ENCODE peak calls at places on chromosomes 2 and 18, in six cellular contexts. X is stimulated activated CD8-positive, alpha-beta memory T cell treated with anti-CD3 and anti-CD28 coated beads, Interleukin-4, amount 100 ng/mL, for 1 hour; O is NCI-H510A treated with DMSO at 0.1 percent for 48 hours; P is neural crest cell; A is cardiac fibroblast; Y is suprapubic skin. B is an unnamed sample.

GRCh38 chr2:23497063-23497462 is 112.1 kb downstream of the KLHL29 start:
- DNase-seq in X (no peak), O (no peak), P (no peak), A (peak; percentile 59), Y (no peak), B (no peak)

GRCh38 chr2:207239754-207240494 is 74.2 kb upstream of the KLF7 start:
- DNase-seq in X (no peak), O (peak; percentile 70), P (no peak), A (peak; percentile 59), Y (no peak), B (no peak)

GRCh38 chr2:112026509-112026908 is 28.6 kb upstream of the TMEM87B start:
- DNase-seq in X (no peak), O (peak; percentile 77), P (no peak), A (no peak), Y (no peak), B (no peak)

GRCh38 chr2:236847538-236848263 is 238.0 kb upstream of the COPS8 start:
- DNase-seq in X (no peak), O (no peak), P (no peak), A (no peak), Y (no peak), B (no peak)

GRCh38 chr2:172510582-172510981 is 45.3 kb upstream of the PDK1 start:
- DNase-seq in X (no peak), O (no peak), P (no peak), A (no peak), Y (no peak), B (no peak)

GRCh38 chr2:96960956-96961350 is 25.4 kb downstream of the FAM178B start:
- DNase-seq in X (no peak), O (no peak), P (no peak), A (no peak), Y (no peak), B (no peak)

GRCh38 chr18:8696749-8697211 is 8.6 kb upstream of the MTCL1 start:
- DNase-seq in X (peak; percentile 40), O (peak; percentile 70), P (peak; percentile 84), A (peak; percentile 69), Y (no peak), B (no peak)

GRCh38 chr2:44952143-44952805 is 10.8 kb downstream of the SIX3 start:
- DNase-seq in X (no peak), O (no peak), P (peak; percentile 74), A (peak; percentile 74), Y (no peak), B (no peak)

GRCh38 chr18:63016270-63016669 is 300.9 kb downstream of the PHLPP1 start:
- DNase-seq in X (peak; percentile 5), O (peak; percentile 76), P (peak; percentile 40), A (peak; percentile 80), Y (no peak), B (no peak)

GRCh38 chr18:25350561-25351201 is 1.3 kb downstream of the ZNF521 start:
- DNase-seq in X (no peak), O (no peak), P (peak; percentile 40), A (peak; percentile 68), Y (peak; percentile 82), B (peak; percentile 78)

GRCh38 chr2:238787507-238787906 is 60.4 kb upstream of the TWIST2 start:
- DNase-seq in X (no peak), O (no peak), P (no peak), A (no peak), Y (no peak), B (no peak)

GRCh38 chr2:125652260-125652659 is 1003.7 kb upstream of the GYPC start:
- DNase-seq in X (no peak), O (no peak), P (no peak), A (no peak), Y (no peak), B (no peak)

GRCh38 chr2:151967829-151968722 is 130.8 kb downstream of the CACNB4 start:
- DNase-seq in X (no peak), O (no peak), P (no peak), A (no peak), Y (no peak), B (no peak)

GRCh38 chr2:69816923-69817542 is 12.4 kb upstream of the GMCL1 start:
- DNase-seq in X (peak; percentile 30), O (peak; percentile 95), P (peak; percentile 59), A (peak; percentile 93), Y (peak; percentile 87), B (no peak)

GRCh38 chr2:8249769-8250168 is 432.1 kb upstream of the ID2 start:
- DNase-seq in X (no peak), O (no peak), P (no peak), A (no peak), Y (no peak), B (no peak)

GRCh38 chr18:13221821-13222220 is 3.3 kb downstream of the LDLRAD4 start:
- DNase-seq in X (no peak), O (peak; percentile 20), P (no peak), A (peak; percentile 33), Y (no peak), B (no peak)

GRCh38 chr18:2920546-2921343 is 73.9 kb downstream of the EMILIN2 start:
- DNase-seq in X (no peak), O (no peak), P (no peak), A (no peak), Y (no peak), B (no peak)

GRCh38 chr2:169018390-169018789 is 12.7 kb downstream of the ABCB11 start:
- DNase-seq in X (no peak), O (no peak), P (no peak), A (no peak), Y (no peak), B (no peak)

GRCh38 chr18:23872701-23873550 is 141.6 kb upstream of the TTC39C start:
- DNase-seq in X (peak; percentile 13), O (no peak), P (no peak), A (no peak), Y (no peak), B (no peak)

GRCh38 chr2:214630402-214631035 is 179.0 kb downstream of the BARD1 start:
- DNase-seq in X (no peak), O (no peak), P (no peak), A (no peak), Y (no peak), B (no peak)

GRCh38 chr18:79546781-79547272 is 132.8 kb upstream of the CTDP1 start:
- DNase-seq in X (no peak), O (no peak), P (no peak), A (no peak), Y (peak; percentile 75), B (peak; percentile 72)

GRCh38 chr2:61750624-61751023 is 103.2 kb downstream of the FAM161A start:
- DNase-seq in X (no peak), O (no peak), P (no peak), A (peak; percentile 63), Y (no peak), B (no peak)

GRCh38 chr2:230794472-230794871 is 70.3 kb upstream of the ITM2C start:
- DNase-seq in X (no peak), O (no peak), P (no peak), A (peak; percentile 17), Y (no peak), B (no peak)

GRCh38 chr2:141900826-141901225 is 230.0 kb downstream of the LRP1B start:
- DNase-seq in X (no peak), O (no peak), P (no peak), A (no peak), Y (no peak), B (no peak)

GRCh38 chr2:34012728-34013302 is 413.7 kb upstream of the FAM98A start:
- DNase-seq in X (no peak), O (no peak), P (peak; percentile 66), A (peak; percentile 12), Y (no peak), B (no peak)

GRCh38 chr2:109727929-109728447 is 66.1 kb upstream of the RGPD5 start:
- DNase-seq in X (no peak), O (no peak), P (no peak), A (no peak), Y (peak; percentile 20), B (peak; percentile 36)

GRCh38 chr2:240991378-240992263 is 6.8 kb upstream of the SNED1 start:
- DNase-seq in X (no peak), O (peak; percentile 44), P (no peak), A (peak; percentile 93), Y (peak; percentile 96), B (peak; percentile 88)

GRCh38 chr2:84631047-84631446 is 114.7 kb downstream of the DNAH6 start:
- DNase-seq in X (no peak), O (peak; percentile 37), P (no peak), A (peak; percentile 57), Y (no peak), B (no peak)

GRCh38 chr18:22829781-22830180 is 103.3 kb upstream of the RBBP8 start:
- DNase-seq in X (no peak), O (peak; percentile 6), P (no peak), A (no peak), Y (no peak), B (no peak)

GRCh38 chr2:20136149-20136548 is 84.7 kb upstream of the LAPTM4A start:
- DNase-seq in X (no peak), O (no peak), P (no peak), A (no peak), Y (no peak), B (peak; percentile 70)

GRCh38 chr2:148527488-148528340 is 116.8 kb upstream of the EPC2 start:
- DNase-seq in X (no peak), O (no peak), P (no peak), A (no peak), Y (no peak), B (no peak)

GRCh38 chr2:139080244-139080643 is 300.1 kb upstream of the NXPH2 start:
- DNase-seq in X (no peak), O (no peak), P (no peak), A (no peak), Y (no peak), B (no peak)

GRCh38 chr2:125745514-125745913 is 910.4 kb upstream of the GYPC start:
- DNase-seq in X (no peak), O (peak; percentile 68), P (peak; percentile 41), A (peak; percentile 7), Y (no peak), B (no peak)

GRCh38 chr18:37864122-37864521 is 298.5 kb upstream of the CELF4 start:
- DNase-seq in X (no peak), O (no peak), P (no peak), A (no peak), Y (no peak), B (no peak)

GRCh38 chr2:71006955-71007799 is 12.5 kb upstream of the TEX261 start:
- DNase-seq in X (no peak), O (no peak), P (no peak), A (no peak), Y (no peak), B (peak; percentile 67)

GRCh38 chr2:69645026-69645425 is 1.5 kb upstream of the AAK1 start:
- DNase-seq in X (no peak), O (peak; percentile 21), P (no peak), A (no peak), Y (no peak), B (no peak)

GRCh38 chr2:9954136-9954535 is 2.6 kb downstream of the GRHL1 start:
- DNase-seq in X (no peak), O (no peak), P (no peak), A (no peak), Y (no peak), B (no peak)

B was measured in cardiac septum.